ENCODE peak calls at places on chromosomes 3 and 15, in eight cellular contexts. T is OCI-LY7, B is GM23248, K is PC-3, W is HCT116, H is neural progenitor cell, U is hepatocyte, A is MM.1S. V is an unnamed sample.

GRCh38 chr3:108221911-108222812 is at the start of gene IFT57:
- DNase-seq in H (peak; percentile 99), B (peak; percentile 99), A (peak; percentile 97), T (peak; percentile 98), W (peak; percentile 92), U (peak; percentile 98), K (peak; percentile 98), V (peak; percentile 98)

GRCh38 chr3:23981136-23981535 is 36.0 kb downstream of the NR1D2 start:
- DNase-seq in K (no peak), W (no peak), T (no peak), H (no peak), B (no peak), A (no peak), U (no peak), V (no peak)

GRCh38 chr3:114318295-114318694 is 24.5 kb downstream of the TIGIT start:
- DNase-seq in T (no peak), B (no peak), U (no peak), W (no peak), A (no peak), K (no peak), H (no peak), V (no peak)

GRCh38 chr3:132136334-132136716 is 101.5 kb upstream of the CPNE4 start:
- DNase-seq in W (no peak), K (no peak), B (no peak), T (no peak), A (no peak), H (no peak), U (no peak), V (no peak)

GRCh38 chr3:150725548-150725947 is 21.8 kb upstream of the ERICH6 start:
- DNase-seq in H (no peak), K (peak; percentile 65), B (no peak), A (no peak), U (peak; percentile 55), W (no peak), T (no peak), V (no peak)

GRCh38 chr15:79408041-79408440 is 24.1 kb upstream of the MINAR1 start:
- DNase-seq in H (no peak), T (no peak), K (no peak), B (peak; percentile 10), W (no peak), U (peak; percentile 13), A (no peak), V (no peak)

GRCh38 chr3:69425249-69425648 is 39.4 kb upstream of the FRMD4B start:
- DNase-seq in K (peak; percentile 51), B (peak; percentile 52), T (peak; percentile 45), H (peak; percentile 33), W (peak; percentile 21), A (peak; percentile 76), U (peak; percentile 49), V (peak; percentile 73)

GRCh38 chr3:107065094-107065861 is 312.0 kb upstream of the CCDC54 start:
- DNase-seq in W (no peak), U (peak; percentile 8), K (peak; percentile 10), B (peak; percentile 49), T (no peak), H (no peak), A (no peak), V (no peak)

GRCh38 chr3:40875581-40875980 is 323.7 kb upstream of the CTNNB1 start:
- DNase-seq in W (no peak), T (no peak), A (no peak), B (no peak), U (no peak), K (no peak), H (no peak), V (no peak)

GRCh38 chr3:117735481-117736101 is 1026.0 kb downstream of the TUSC7 start:
- DNase-seq in A (no peak), B (peak; percentile 85), W (no peak), U (no peak), H (no peak), T (no peak), K (peak; percentile 63), V (no peak)

GRCh38 chr15:66849393-66849745 is 147.3 kb downstream of the SMAD6 start:
- DNase-seq in T (no peak), A (no peak), U (no peak), W (no peak), B (no peak), K (no peak), H (no peak), V (no peak)

DNA sequence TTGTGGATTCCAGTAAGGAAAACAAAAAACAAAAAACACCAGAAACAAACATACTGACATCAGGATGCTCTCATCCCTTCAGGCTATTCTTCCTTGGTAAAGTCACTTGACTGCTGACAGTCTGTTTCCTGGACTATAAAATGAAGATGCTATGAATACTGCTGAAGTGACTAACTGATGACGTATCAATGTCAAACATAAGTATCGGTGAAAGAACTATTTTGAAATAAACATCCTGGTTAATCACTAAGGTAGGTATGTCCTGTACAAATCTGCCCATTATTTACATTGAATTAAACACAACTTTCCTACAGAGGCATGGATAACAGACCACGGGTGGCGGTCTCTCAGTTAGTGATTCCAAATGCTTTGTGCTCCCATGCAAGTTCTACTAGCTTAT is 45.9 kb downstream of the CHAC1 start:
- DNase-seq in H (no peak), T (no peak), B (peak; percentile 87), K (peak; percentile 96), W (no peak), A (no peak), U (no peak), V (no peak)
- H3K36me3 ChIP-seq in H (peaks cover 7% of the 10 kb centered on the region), T (peaks cover 87% of the 10 kb centered on the region), B (peaks cover 31% of the 10 kb centered on the region), K (peaks cover 44% of the 10 kb centered on the region), W (peaks cover 35% of the 10 kb centered on the region), A (peaks cover 2% of the 10 kb centered on the region), U (no peaks in the 10 kb centered on the region), V (peaks cover 19% of the 10 kb centered on the region)

DNA sequence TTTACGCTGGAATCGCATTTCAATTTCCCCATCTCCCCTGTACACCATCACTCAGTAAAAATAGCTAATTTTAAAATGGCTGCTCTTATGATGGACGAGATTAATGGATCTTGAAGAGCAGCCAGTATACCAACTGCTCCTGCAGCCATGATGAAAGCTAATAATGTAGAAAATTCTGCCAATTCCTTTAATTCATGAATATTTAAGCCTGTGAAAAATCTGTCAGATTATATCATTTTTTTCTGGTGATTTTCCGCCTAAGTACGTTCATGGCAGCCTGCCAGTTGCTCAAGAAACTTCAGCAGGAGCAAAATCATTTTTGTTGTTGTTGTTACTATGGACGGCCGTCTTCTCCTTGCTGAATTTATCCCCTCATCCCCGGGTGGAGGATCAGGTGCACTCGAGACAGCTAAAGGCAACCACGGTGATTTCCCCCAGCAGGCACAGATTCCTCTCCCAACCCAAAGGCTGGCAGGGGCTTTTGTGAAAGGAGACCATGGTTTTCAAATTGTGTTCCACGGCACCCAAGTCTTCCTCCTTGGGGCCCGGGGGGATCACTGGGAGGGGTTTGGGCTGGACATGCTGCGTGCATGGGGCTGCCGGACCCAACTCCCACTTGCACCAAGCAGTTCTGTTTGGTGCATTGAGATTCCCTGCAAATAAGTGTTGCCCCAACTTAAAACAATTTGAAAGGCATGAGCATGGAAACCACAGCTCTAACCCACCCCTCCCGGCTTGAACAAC is 289.6 kb downstream of the UACA start:
- DNase-seq in U (no peak), K (no peak), B (peak; percentile 44), W (no peak), H (no peak), A (no peak), T (no peak), V (no peak)
- H2AFZ ChIP-seq in U (no peak overlapping the region), K (peak overlapping the region; percentile 78), B (no peak overlapping the region), W (no peak overlapping the region), H (no peak overlapping the region), A (no peak overlapping the region), T (no peak overlapping the region), V (no peak overlapping the region)

GRCh38 chr3:187015903-187016638 is 85.7 kb downstream of the ST6GAL1 start:
- DNase-seq in B (no peak), K (no peak), T (peak; percentile 82), H (no peak), A (no peak), W (no peak), U (no peak), V (no peak)

GRCh38 chr3:187017511-187018230 is 87.3 kb downstream of the ST6GAL1 start:
- DNase-seq in U (no peak), A (no peak), B (no peak), W (no peak), K (no peak), T (no peak), H (no peak), V (no peak)

GRCh38 chr3:187019542-187020072 is 89.3 kb downstream of the ST6GAL1 start:
- DNase-seq in T (peak; percentile 46), U (no peak), H (peak; percentile 9), K (no peak), B (no peak), A (no peak), W (no peak), V (peak; percentile 34)

GRCh38 chr3:187014417-187014864 is 84.1 kb downstream of the ST6GAL1 start:
- DNase-seq in K (peak; percentile 66), U (no peak), A (no peak), W (no peak), B (no peak), T (no peak), H (no peak), V (no peak)

GRCh38 chr3:187016639-187017345 is 86.5 kb downstream of the ST6GAL1 start:
- DNase-seq in W (no peak), A (no peak), U (peak; percentile 50), B (peak; percentile 35), H (no peak), K (peak; percentile 9), T (peak; percentile 69), V (no peak)
- TF ChIP-seq EZH2phosphoT487 in W (no peak), A (no peak), U (no peak), B (no peak), H (no peak), K (no peak), T (no peak), V (no peak)

DNA sequence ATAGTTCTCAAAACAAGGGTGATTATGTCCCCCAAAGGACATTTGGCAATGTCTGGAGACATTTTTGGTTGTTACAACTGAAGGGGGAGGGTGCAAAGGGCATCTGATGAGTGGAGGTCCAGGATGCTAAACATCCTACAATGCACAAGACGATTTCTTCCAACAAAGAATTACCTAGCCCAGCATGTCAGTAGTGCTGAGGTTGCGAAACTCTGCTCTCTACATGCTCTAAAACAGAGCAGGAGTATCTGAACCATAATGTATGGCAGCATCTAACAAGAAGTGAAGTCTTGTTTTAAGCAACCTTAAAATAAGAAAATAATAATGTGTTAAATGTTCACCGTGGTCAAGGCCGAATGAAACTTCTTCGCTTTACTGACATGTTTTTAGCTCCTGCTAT is 7.0 kb downstream of the GYG1 start:
- DNase-seq in T (no peak), A (peak; percentile 54), B (peak; percentile 34), U (no peak), K (no peak), H (no peak), W (no peak), V (no peak)
- H3K36me3 ChIP-seq in T (peaks cover 69% of the 10 kb centered on the region), A (peaks cover 4% of the 10 kb centered on the region), B (peaks cover 18% of the 10 kb centered on the region), U (no peaks in the 10 kb centered on the region), K (no peaks in the 10 kb centered on the region), H (no peaks in the 10 kb centered on the region), W (no peaks in the 10 kb centered on the region), V (no peaks in the 10 kb centered on the region)

DNA sequence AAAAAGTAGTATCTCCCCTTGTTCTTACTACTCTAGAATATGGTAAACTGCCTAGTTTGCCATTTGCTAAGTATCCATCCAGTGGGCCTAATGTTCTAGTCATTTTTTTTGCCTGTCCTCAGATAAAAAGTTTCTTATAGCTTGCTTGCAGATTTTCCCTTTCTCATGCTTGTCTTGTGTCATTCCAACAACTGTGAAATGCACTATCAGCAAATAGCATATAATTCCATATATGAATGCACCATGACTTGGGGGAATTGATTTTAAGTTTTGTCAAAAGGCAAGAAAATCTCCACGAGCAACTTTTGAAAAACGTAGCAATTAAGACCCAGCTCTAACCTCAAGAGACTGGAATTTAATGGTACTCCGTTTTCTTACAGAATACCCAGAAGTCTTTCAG is 286.2 kb upstream of the GPR149 start:
- DNase-seq in W (no peak), A (no peak), H (no peak), B (no peak), U (no peak), T (no peak), K (no peak), V (no peak)
- H2AFZ ChIP-seq in W (no peak overlapping the region), A (no peak overlapping the region), H (no peak overlapping the region), B (no peak overlapping the region), U (no peak overlapping the region), T (no peak overlapping the region), K (no peak overlapping the region), V (no peak overlapping the region)